ENCODE peak calls at places on chromosomes 6 and 20, in four cellular contexts. K is Panc1, J is HCT116, V is HepG2. X is an unnamed sample.

GRCh38 chr20:58051367-58051766 is 177.1 kb downstream of the ANKRD60 start:
- DNase-seq in K (no peak), J (no peak), V (no peak), X (no peak)

GRCh38 chr6:8335896-8336295 is 99.4 kb downstream of the SLC35B3 start:
- DNase-seq in K (no peak), J (no peak), V (no peak), X (no peak)

GRCh38 chr6:88013015-88013414 is 34.6 kb upstream of the SPACA1 start:
- DNase-seq in K (no peak), J (no peak), V (no peak), X (no peak)

GRCh38 chr6:127518710-127519468 is at the start of gene MTCL3:
- DNase-seq in K (no peak), J (no peak), V (no peak), X (no peak)

GRCh38 chr6:108168501-108168979 is 2.7 kb downstream of the NR2E1 start:
- DNase-seq in K (no peak), J (no peak), V (peak), X (no peak)

GRCh38 chr20:31894980-31895675 is 24.7 kb downstream of the TTLL9 start:
- DNase-seq in K (peak), J (no peak), V (peak), X (peak)

GRCh38 chr20:58231678-58232077 is 3.2 kb upstream of the ANKRD60 start:
- DNase-seq in K (no peak), J (no peak), V (peak), X (no peak)

GRCh38 chr6:46138281-46138680 is 8.5 kb downstream of the ENPP4 start:
- DNase-seq in K (no peak), J (no peak), V (no peak), X (no peak)

GRCh38 chr6:22149501-22150490 is 147.0 kb downstream of the PRL start:
- DNase-seq in K (no peak), J (no peak), V (no peak), X (no peak)

GRCh38 chr6:162864901-162865300 is 137.1 kb downstream of the PACRG start:
- DNase-seq in K (no peak), J (no peak), V (no peak), X (no peak)

GRCh38 chr6:2984738-2985381 is 13.5 kb upstream of the SERPINB6 start:
- DNase-seq in K (no peak), J (no peak), V (no peak), X (no peak)

GRCh38 chr6:102813489-102814275 is 1420.2 kb downstream of the GRIK2 start:
- DNase-seq in K (no peak), J (peak), V (no peak), X (no peak)

GRCh38 chr6:121884056-121884455 is 448.6 kb downstream of the GJA1 start:
- DNase-seq in K (no peak), J (no peak), V (no peak), X (no peak)

GRCh38 chr6:104995989-104996617 is 39.2 kb downstream of the LIN28B start:
- DNase-seq in K (peak), J (no peak), V (no peak), X (no peak)

GRCh38 chr6:108866798-108867197 is 18.6 kb downstream of the ARMC2 start:
- DNase-seq in K (no peak), J (no peak), V (no peak), X (no peak)

GRCh38 chr6:45663181-45664180 is 285.7 kb upstream of the SUPT3H start:
- DNase-seq in K (no peak), J (no peak), V (no peak), X (no peak)

GRCh38 chr20:20549699-20550098 is 162.7 kb downstream of the RALGAPA2 start:
- DNase-seq in K (no peak), J (peak), V (peak), X (no peak)

DNA sequence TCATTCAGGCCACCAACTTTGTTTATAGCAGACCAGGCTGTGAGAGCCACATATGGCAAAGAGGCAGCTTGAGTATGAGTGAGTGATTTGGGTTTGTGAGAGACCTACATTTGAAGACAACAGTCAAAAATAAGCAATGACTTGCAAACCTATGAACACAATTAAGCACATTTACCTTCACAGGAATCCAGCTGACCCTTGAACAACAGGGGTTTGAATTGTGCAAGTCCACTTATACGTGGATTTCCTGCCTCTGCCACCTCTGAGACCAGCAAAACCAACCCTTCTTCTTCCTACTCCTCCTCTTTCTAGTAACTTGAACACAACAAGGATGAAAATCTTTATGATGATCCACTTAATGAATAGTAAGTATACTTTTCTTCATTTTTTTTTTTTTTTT is 10.1 kb downstream of the RTN4IP1 start:
- DNase-seq in K (no peak), J (no peak), V (peak), X (no peak)
- TF ChIP-seq TCF7L2 in K (no peak), J (no peak), V (no peak), X (no peak)

GRCh38 chr20:4685923-4686221 is 35.8 kb upstream of the PRND start:
- DNase-seq in K (no peak), J (no peak), V (no peak), X (no peak)

GRCh38 chr20:4683261-4683660 is 38.4 kb upstream of the PRND start:
- DNase-seq in K (no peak), J (no peak), V (no peak), X (no peak)

GRCh38 chr20:4681971-4682370 is 39.7 kb upstream of the PRND start:
- DNase-seq in K (no peak), J (no peak), V (no peak), X (no peak)

GRCh38 chr20:4682682-4683081 is 39.0 kb upstream of the PRND start:
- DNase-seq in K (no peak), J (no peak), V (no peak), X (no peak)

DNA sequence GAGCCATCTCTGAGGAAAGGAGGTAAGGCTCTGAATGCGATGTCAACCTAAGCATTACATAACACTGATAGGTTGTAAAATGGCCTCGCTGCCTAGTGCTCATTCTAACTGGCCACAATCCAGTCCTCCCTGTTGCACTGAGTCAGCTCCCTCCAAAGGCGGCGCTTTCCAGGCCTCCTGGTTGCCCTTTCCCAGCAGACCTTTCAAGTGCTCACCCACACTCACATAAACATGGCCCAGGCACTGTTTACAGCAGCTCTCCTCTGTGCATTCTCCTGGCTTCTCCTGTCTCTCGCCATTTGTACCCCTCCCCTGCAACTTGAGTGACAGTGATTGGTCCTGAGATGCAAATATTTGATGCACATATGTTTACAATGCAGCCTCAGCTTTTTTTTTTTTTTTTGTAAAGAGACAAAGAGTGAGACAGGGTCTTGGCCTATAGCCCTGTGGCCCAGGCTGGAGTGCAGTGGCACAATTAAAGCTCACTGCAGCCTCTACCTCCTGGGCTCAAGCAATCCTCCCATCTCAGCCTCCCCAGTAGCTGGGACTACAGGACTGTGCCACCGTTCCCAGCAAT is 36.8 kb upstream of the PRND start:
- DNase-seq in K (no peak), J (peak), V (peak), X (no peak)
- TF ChIP-seq TCF7L2 in K (no peak), J (no peak), V (no peak), X (no peak)

GRCh38 chr6:142457638-142458406 is 156.0 kb downstream of the ADGRG6 start:
- DNase-seq in K (no peak), J (no peak), V (no peak), X (no peak)

GRCh38 chr6:142459267-142459666 is 157.5 kb downstream of the ADGRG6 start:
- DNase-seq in K (no peak), J (no peak), V (no peak), X (no peak)

GRCh38 chr6:142463988-142464387 is 162.2 kb downstream of the ADGRG6 start:
- DNase-seq in K (no peak), J (no peak), V (no peak), X (no peak)

GRCh38 chr6:142458857-142459256 is 157.1 kb downstream of the ADGRG6 start:
- DNase-seq in K (no peak), J (no peak), V (no peak), X (no peak)

DNA sequence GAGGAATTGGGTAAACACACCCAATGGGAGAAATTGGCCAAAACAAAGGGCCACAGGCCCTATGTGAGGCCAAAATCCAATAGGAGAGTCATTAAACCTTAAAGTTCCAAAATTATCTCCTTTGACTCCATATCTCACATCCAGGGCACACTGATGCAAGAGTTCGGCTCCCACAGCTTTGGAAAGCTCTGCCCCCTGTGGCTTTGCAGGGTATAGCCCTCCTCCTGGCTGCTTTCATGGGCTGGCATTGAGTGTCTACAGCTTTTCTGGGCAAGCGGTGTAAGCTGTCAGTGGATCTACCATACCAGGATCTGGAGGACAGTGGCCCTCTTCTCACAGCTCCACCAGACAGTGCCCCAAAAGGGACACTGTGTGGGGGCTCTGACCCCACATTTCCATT is 160.5 kb downstream of the ADGRG6 start:
- DNase-seq in K (no peak), J (no peak), V (peak), X (no peak)
- TF ChIP-seq TCF7L2 in K (no peak), J (no peak), V (no peak), X (no peak)

DNA sequence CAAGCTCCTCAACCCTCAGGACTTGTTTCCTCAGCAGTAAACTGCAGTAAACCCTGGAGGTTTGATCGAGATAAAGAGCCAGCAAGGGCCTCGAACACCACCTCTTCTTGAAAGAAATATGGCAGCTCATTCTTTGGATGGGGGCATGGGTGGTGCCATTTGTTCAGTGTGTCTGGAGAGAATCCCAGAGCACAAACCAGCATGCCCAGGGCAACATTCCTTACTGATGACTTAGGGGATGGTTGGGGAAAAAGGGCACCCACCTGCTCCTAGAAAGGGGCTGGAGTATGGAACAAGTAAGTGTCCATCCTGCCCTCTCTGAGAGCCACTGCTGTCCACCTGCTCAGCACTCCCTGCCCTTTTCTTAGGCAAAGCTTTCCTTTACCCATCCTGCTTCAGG is 31.3 kb upstream of the ZFAND3 start:
- DNase-seq in K (no peak), J (no peak), V (no peak), X (no peak)
- TF ChIP-seq TCF7L2 in K (no peak), J (no peak), V (no peak), X (no peak)

DNA sequence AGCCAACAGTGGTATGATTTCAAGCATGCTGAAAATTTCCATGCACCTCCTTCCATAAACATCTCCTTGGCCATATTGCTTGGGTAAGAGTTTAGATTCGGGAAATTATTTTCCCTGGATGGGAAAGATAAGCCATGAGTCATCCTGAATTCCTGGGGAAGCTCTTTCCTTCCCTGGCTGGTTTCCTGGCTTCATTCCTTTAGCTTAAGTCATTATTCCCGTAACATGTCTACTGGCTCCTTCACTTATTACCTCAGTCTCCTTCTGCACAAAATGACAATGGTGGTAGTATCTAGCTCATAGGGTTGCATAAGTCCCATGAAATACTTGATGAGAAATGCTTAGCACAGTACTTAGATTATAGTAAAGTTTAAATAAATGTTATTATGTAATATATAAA is 27.6 kb downstream of the TINAG start:
- DNase-seq in K (peak), J (peak), V (peak), X (no peak)
- TF ChIP-seq TCF7L2 in K (no peak), J (no peak), V (no peak), X (no peak)

GRCh38 chr6:100745419-100746041 is 135.6 kb downstream of the ASCC3 start:
- DNase-seq in K (no peak), J (no peak), V (no peak), X (no peak)
- TF ChIP-seq TCF7L2 in K (no peak), J (no peak), V (no peak), X (no peak)

GRCh38 chr6:4611441-4612129 is 164.6 kb upstream of the CDYL start:
- DNase-seq in K (no peak), J (no peak), V (no peak), X (no peak)

GRCh38 chr6:4612636-4613171 is 163.5 kb upstream of the CDYL start:
- DNase-seq in K (no peak), J (no peak), V (no peak), X (peak)

GRCh38 chr6:4607793-4608192 is 168.4 kb upstream of the CDYL start:
- DNase-seq in K (no peak), J (no peak), V (no peak), X (no peak)

GRCh38 chr6:4608361-4609115 is 167.7 kb upstream of the CDYL start:
- DNase-seq in K (no peak), J (no peak), V (no peak), X (no peak)

GRCh38 chr6:4610256-4610655 is 165.9 kb upstream of the CDYL start:
- DNase-seq in K (no peak), J (no peak), V (no peak), X (no peak)
- TF ChIP-seq TCF7L2 in K (no peak), J (no peak), V (no peak), X (no peak)

DNA sequence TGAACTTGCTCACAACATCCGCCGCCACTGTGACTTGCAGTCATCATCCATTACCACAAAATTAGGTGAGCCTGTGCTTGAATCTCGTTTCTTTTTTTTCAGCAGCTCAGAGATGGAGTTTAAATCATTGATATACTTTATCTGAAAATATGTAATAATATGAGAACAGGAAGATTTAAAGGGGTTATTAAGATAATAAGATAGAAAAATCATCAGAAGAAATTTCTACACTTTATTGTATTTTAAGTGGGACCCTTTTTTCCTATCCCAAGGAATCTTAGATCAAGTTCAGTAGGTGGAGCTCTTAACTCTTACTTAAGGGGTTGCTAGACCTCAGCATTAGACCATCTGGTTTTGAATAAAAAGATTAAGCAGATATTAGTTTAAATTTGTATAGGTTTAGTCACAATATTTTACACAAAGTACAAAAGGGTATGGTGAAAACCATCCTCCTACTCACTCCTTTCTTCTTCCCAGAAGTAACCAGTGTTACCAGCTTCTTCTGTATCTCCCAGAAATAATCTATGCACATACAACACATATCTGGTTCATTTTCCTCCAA is 9.4 kb upstream of the NCOA7 start:
- DNase-seq in K (no peak), J (no peak), V (no peak), X (no peak)
- TF ChIP-seq TCF7L2 in K (no peak), J (no peak), V (no peak), X (no peak)

DNA sequence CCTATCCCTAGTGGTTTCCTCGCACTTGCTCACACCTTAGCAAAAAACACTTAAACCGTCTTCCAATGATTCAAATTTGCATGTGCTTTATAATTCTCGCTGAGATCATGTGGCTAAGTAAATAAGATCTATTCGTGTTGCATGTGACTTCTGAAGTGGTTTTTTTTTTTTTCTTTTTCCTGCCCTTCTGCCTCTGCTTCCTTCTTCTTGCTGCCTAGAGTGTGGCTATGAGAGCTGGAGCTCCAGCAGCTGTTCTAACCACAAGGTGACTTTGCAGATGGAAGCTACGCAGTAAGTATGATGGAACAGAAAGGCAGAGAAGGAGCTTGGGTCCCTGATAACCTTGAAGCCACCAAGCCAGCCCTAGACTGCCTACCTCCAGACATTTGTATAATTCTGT is 36.4 kb downstream of the SULF2 start:
- DNase-seq in K (no peak), J (no peak), V (no peak), X (no peak)
- TF ChIP-seq TCF7L2 in K (no peak), J (no peak), V (no peak), X (no peak)

X was measured in K562.